ENCODE peak calls at places on chromosomes 11 and 22, in six cellular contexts. Z is neural progenitor cell; S is naive thymus-derived CD4-positive, alpha-beta T cell; W is tibial nerve; D is CD8-positive, alpha-beta memory T cell; J is body of pancreas. U is an unnamed sample.

GRCh38 chr11:33633251-33634003 is 67.2 kb downstream of the C11orf91 start:
- DNase-seq in Z (no peak), S (no peak), W (no peak), D (no peak), J (no peak), U (no peak)

GRCh38 chr11:109390752-109391151 is 31.2 kb upstream of the C11orf87 start:
- DNase-seq in Z (no peak), S (no peak), W (no peak), D (no peak), J (no peak), U (no peak)

GRCh38 chr11:45093761-45094455 is 52.5 kb upstream of the PRDM11 start:
- DNase-seq in Z (no peak), S (no peak), W (no peak), D (no peak), J (no peak), U (no peak)

GRCh38 chr11:28526406-28526751 is 418.2 kb downstream of the METTL15 start:
- DNase-seq in Z (no peak), S (no peak), W (no peak), D (no peak), J (no peak), U (no peak)

GRCh38 chr11:77091146-77091940 is 11.3 kb upstream of the OMP start:
- DNase-seq in Z (peak; percentile 87), S (peak; percentile 77), W (peak; percentile 84), D (peak; percentile 75), J (peak; percentile 90), U (peak; percentile 72)

GRCh38 chr11:3836903-3837302 is 3.9 kb downstream of the RHOG start:
- DNase-seq in Z (no peak), S (peak; percentile 50), W (no peak), D (peak; percentile 60), J (peak; percentile 14), U (peak; percentile 31)

GRCh38 chr11:112162761-112163669 is 879 bp downstream of the IL18 start:
- DNase-seq in Z (no peak), S (no peak), W (no peak), D (no peak), J (no peak), U (no peak)

GRCh38 chr11:107898270-107898669 is 30.0 kb upstream of the RAB39A start:
- DNase-seq in Z (peak; percentile 44), S (no peak), W (no peak), D (no peak), J (no peak), U (no peak)

GRCh38 chr22:31646186-31647019 is 15.6 kb downstream of the PISD start:
- DNase-seq in Z (no peak), S (no peak), W (no peak), D (no peak), J (no peak), U (no peak)

GRCh38 chr22:33526434-33527107 is 393.7 kb downstream of the LARGE1 start:
- DNase-seq in Z (no peak), S (no peak), W (no peak), D (no peak), J (peak; percentile 50), U (no peak)

GRCh38 chr11:114348200-114349191 is 51.8 kb downstream of the C11orf71 start:
- DNase-seq in Z (peak; percentile 64), S (no peak), W (peak; percentile 24), D (peak; percentile 28), J (peak; percentile 55), U (no peak)

GRCh38 chr11:17354070-17354924 is 2.7 kb downstream of the NCR3LG1 start:
- DNase-seq in Z (peak; percentile 71), S (peak; percentile 48), W (peak; percentile 22), D (peak; percentile 53), J (peak; percentile 76), U (peak; percentile 55)

GRCh38 chr22:39916496-39916895 is 15.6 kb downstream of the GRAP2 start:
- DNase-seq in Z (no peak), S (no peak), W (no peak), D (no peak), J (no peak), U (no peak)

GRCh38 chr11:76769645-76770586 is 13.2 kb upstream of the TSKU start:
- DNase-seq in Z (no peak), S (no peak), W (no peak), D (no peak), J (peak; percentile 83), U (no peak)

GRCh38 chr11:48036466-48036865 is 56.1 kb downstream of the PTPRJ start:
- DNase-seq in Z (no peak), S (no peak), W (no peak), D (no peak), J (no peak), U (no peak)

GRCh38 chr11:67523556-67524479 is 572 bp upstream of the CABP2 start:
- DNase-seq in Z (no peak), S (no peak), W (no peak), D (no peak), J (no peak), U (no peak)

GRCh38 chr11:66242085-66242765 is 26.2 kb upstream of the RAB1B start:
- DNase-seq in Z (no peak), S (no peak), W (no peak), D (no peak), J (peak; percentile 62), U (no peak)

GRCh38 chr11:64084962-64085710 is 49.4 kb downstream of the FLRT1 start:
- DNase-seq in Z (no peak), S (no peak), W (no peak), D (no peak), J (peak; percentile 90), U (no peak)

GRCh38 chr11:128205796-128206195 is 381.6 kb downstream of the ETS1 start:
- DNase-seq in Z (no peak), S (no peak), W (no peak), D (no peak), J (no peak), U (no peak)

GRCh38 chr11:84607975-84608787 is 1019.0 kb downstream of the DLG2 start:
- DNase-seq in Z (no peak), S (no peak), W (no peak), D (no peak), J (peak; percentile 14), U (no peak)

GRCh38 chr11:78460468-78460867 is 42.8 kb upstream of the GAB2 start:
- DNase-seq in Z (no peak), S (no peak), W (no peak), D (no peak), J (no peak), U (no peak)

GRCh38 chr22:31956360-31956759 is 12.0 kb downstream of the YWHAH start:
- DNase-seq in Z (no peak), S (no peak), W (no peak), D (peak; percentile 25), J (no peak), U (no peak)

GRCh38 chr11:66299189-66299588 is 7.5 kb downstream of the TMEM151A start:
- DNase-seq in Z (no peak), S (no peak), W (no peak), D (no peak), J (no peak), U (no peak)

GRCh38 chr22:34308101-34308500 is 387.8 kb upstream of the LARGE1 start:
- DNase-seq in Z (no peak), S (no peak), W (no peak), D (no peak), J (no peak), U (no peak)

GRCh38 chr11:2651826-2652237 is 48.0 kb downstream of the KCNQ1OT1 start:
- DNase-seq in Z (no peak), S (no peak), W (no peak), D (no peak), J (no peak), U (no peak)

GRCh38 chr11:2649400-2649799 is 50.4 kb downstream of the KCNQ1OT1 start:
- DNase-seq in Z (no peak), S (no peak), W (no peak), D (no peak), J (no peak), U (no peak)

GRCh38 chr11:2649848-2650247 is 49.9 kb downstream of the KCNQ1OT1 start:
- DNase-seq in Z (no peak), S (no peak), W (no peak), D (no peak), J (no peak), U (no peak)

GRCh38 chr11:2651054-2651617 is 48.7 kb downstream of the KCNQ1OT1 start:
- DNase-seq in Z (no peak), S (no peak), W (no peak), D (no peak), J (no peak), U (no peak)

GRCh38 chr11:2650343-2650867 is 49.4 kb downstream of the KCNQ1OT1 start:
- DNase-seq in Z (no peak), S (no peak), W (no peak), D (no peak), J (no peak), U (no peak)
- H3K9me3 ChIP-seq in Z (peaks cover 42% of the 10 kb centered on the region), S (peaks cover 32% of the 10 kb centered on the region), W (peaks cover 44% of the 10 kb centered on the region), D (peaks cover 7% of the 10 kb centered on the region), J (no peaks in the 10 kb centered on the region), U (peaks cover 3% of the 10 kb centered on the region)

DNA sequence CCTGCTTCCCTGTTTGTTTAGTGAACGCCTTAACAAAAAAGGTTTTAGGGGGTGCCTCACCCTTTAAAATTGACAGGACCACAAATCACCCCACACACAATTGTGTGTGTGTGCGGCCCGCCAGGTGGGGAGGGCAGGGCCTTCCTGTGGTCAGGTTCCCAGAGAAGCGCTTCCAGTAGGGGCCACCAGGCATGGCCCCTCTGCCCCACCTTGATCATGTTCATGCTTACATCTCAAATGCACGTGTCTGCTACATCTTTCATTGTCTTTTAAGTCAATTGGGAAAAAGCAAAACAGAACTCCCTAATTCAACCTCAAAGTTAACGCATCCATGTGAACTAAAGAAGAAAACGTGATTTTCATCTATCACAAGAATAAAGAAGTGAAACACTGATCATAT is 1335.3 kb downstream of the TBC1D22A start:
- DNase-seq in Z (no peak), S (no peak), W (no peak), D (no peak), J (no peak), U (no peak)
- H3K9me3 ChIP-seq in Z (no peaks in the 10 kb centered on the region), S (no peaks in the 10 kb centered on the region), W (no peaks in the 10 kb centered on the region), D (no peaks in the 10 kb centered on the region), J (no peaks in the 10 kb centered on the region), U (no peaks in the 10 kb centered on the region)

GRCh38 chr11:37504925-37505324 is 906.9 kb upstream of the RAG2 start:
- DNase-seq in Z (no peak), S (no peak), W (no peak), D (no peak), J (no peak), U (no peak)
- H3K9me3 ChIP-seq in Z (no peaks in the 10 kb centered on the region), S (no peaks in the 10 kb centered on the region), W (no peaks in the 10 kb centered on the region), D (no peaks in the 10 kb centered on the region), J (no peaks in the 10 kb centered on the region), U (no peaks in the 10 kb centered on the region)

DNA sequence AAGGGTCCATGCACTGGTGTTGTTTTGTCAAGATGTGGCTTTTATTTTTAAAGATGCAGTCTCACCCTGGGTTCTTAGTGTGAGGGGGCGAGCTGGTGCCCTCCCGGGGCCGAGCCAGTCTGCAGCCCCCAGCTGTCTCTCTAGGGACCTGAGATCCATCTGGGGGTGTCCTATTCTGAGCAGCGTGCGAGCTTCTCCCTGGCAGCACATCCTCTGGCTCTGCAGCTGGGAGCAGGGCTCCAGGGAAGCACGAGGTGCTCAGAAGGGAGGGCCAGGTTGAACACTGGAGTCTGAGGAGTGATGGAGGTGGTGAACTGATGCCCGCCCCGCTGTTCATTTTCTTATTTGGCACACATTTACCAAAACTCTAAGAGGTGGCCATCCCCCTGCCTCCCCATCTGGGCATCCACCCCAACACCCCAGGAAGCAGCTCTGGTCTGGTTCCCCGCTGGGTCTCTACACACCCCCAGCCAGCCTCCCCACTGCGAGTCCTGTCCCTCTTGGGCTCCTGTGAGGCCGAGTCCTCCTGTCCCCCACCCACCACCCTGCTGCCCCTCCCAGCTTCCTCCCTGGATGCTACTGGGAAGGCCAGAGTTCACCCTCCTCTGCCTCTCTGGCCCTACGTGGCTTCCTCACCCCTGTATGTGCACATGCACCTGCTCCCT is 956.4 kb downstream of the BRD1 start:
- DNase-seq in Z (no peak), S (no peak), W (no peak), D (no peak), J (no peak), U (no peak)
- H3K9me3 ChIP-seq in Z (no peaks in the 10 kb centered on the region), S (no peaks in the 10 kb centered on the region), W (no peaks in the 10 kb centered on the region), D (no peaks in the 10 kb centered on the region), J (no peaks in the 10 kb centered on the region), U (no peaks in the 10 kb centered on the region)